ENCODE peak calls at places on chromosomes 13 and 19, in five cellular contexts. M, T, N, F and V are unnamed samples.

GRCh38 chr19:3335431-3336350 is 30.7 kb upstream of the NFIC start:
- DNase-seq in M (no peak), T (peak), N (no peak), F (peak), V (no peak)

GRCh38 chr19:38679839-38680238 is 32.4 kb downstream of the ACTN4 start:
- DNase-seq in M (no peak), T (peak), N (no peak), F (peak), V (no peak)

GRCh38 chr13:72643339-72643989 is 84.0 kb downstream of the MZT1 start:
- DNase-seq in M (peak), T (peak), N (peak), F (peak), V (peak)

GRCh38 chr13:113922412-113923118 is 51.3 kb downstream of the C13orf46 start:
- DNase-seq in M (no peak), T (no peak), N (no peak), F (no peak), V (no peak)

GRCh38 chr19:47886010-47886559 is at the start of gene SULT2A1:
- DNase-seq in M (no peak), T (no peak), N (no peak), F (no peak), V (no peak)

GRCh38 chr13:37168151-37168550 is 62.7 kb upstream of the CSNK1A1L start:
- DNase-seq in M (no peak), T (no peak), N (no peak), F (peak), V (no peak)

GRCh38 chr13:31870511-31870910 is 131.2 kb downstream of the RXFP2 start:
- DNase-seq in M (no peak), T (peak), N (no peak), F (peak), V (no peak)

GRCh38 chr13:106052200-106052767 is 483.2 kb downstream of the EFNB2 start:
- DNase-seq in M (no peak), T (no peak), N (no peak), F (no peak), V (no peak)

GRCh38 chr19:18093439-18094161 is 4.0 kb upstream of the MAST3 start:
- DNase-seq in M (no peak), T (peak), N (no peak), F (peak), V (no peak)

GRCh38 chr19:18167975-18168645 is 5.5 kb upstream of the IFI30 start:
- DNase-seq in M (peak), T (peak), N (peak), F (peak), V (no peak)

GRCh38 chr19:42292042-42292960 is 9.6 kb upstream of the PRR19 start:
- DNase-seq in M (no peak), T (no peak), N (no peak), F (no peak), V (no peak)

GRCh38 chr19:33290956-33291622 is 11.2 kb downstream of the CEBPA start:
- DNase-seq in M (no peak), T (no peak), N (no peak), F (no peak), V (no peak)

GRCh38 chr13:101835920-101836319 is 383.4 kb downstream of the ITGBL1 start:
- DNase-seq in M (no peak), T (no peak), N (no peak), F (no peak), V (no peak)

GRCh38 chr19:39310558-39311311 is 9.9 kb downstream of the LRFN1 start:
- DNase-seq in M (peak), T (no peak), N (no peak), F (peak), V (no peak)

GRCh38 chr13:33205804-33206221 is 79.7 kb downstream of the STARD13 start:
- DNase-seq in M (no peak), T (no peak), N (no peak), F (peak), V (no peak)

GRCh38 chr13:32234914-32235313 is 80.2 kb downstream of the ZAR1L start:
- DNase-seq in M (no peak), T (peak), N (no peak), F (no peak), V (no peak)